ENCODE peak calls at places on chromosomes 12 and 14, in five cellular contexts. L is spleen, U is SK-N-SH, K is breast epithelium, X is prostate gland. G is an unnamed sample.

GRCh38 chr14:28931999-28932398 is 165.4 kb downstream of the FOXG1 start:
- DNase-seq in L (no peak), U (no peak), K (no peak), X (no peak), G (no peak)

GRCh38 chr12:31387466-31387865 is 61.5 kb upstream of the SINHCAF start:
- DNase-seq in L (no peak), U (no peak), K (no peak), X (no peak), G (no peak)

GRCh38 chr12:42482086-42482819 is 107.3 kb downstream of the PRICKLE1 start:
- DNase-seq in L (no peak), U (no peak), K (no peak), X (peak), G (no peak)

GRCh38 chr12:102479099-102479887 is 1.1 kb downstream of the IGF1 start:
- DNase-seq in L (no peak), U (no peak), K (no peak), X (no peak), G (no peak)

GRCh38 chr12:99170026-99170425 is 477.5 kb upstream of the GARIN6 start:
- DNase-seq in L (no peak), U (no peak), K (no peak), X (no peak), G (no peak)

GRCh38 chr12:95240556-95240955 is 22.9 kb downstream of the VEZT start:
- DNase-seq in L (no peak), U (no peak), K (no peak), X (no peak), G (no peak)

GRCh38 chr14:30553311-30553989 is 5.5 kb upstream of the G2E3 start:
- DNase-seq in L (no peak), U (no peak), K (no peak), X (no peak), G (no peak)

GRCh38 chr12:64992641-64993040 is 128.5 kb downstream of the WIF1 start:
- DNase-seq in L (no peak), U (no peak), K (no peak), X (no peak), G (no peak)

GRCh38 chr14:101595887-101596721 is 34.8 kb downstream of the DIO3 start:
- DNase-seq in L (peak), U (no peak), K (no peak), X (no peak), G (peak)

GRCh38 chr12:52441320-52441911 is 7.2 kb upstream of the KRT75 start:
- DNase-seq in L (no peak), U (no peak), K (no peak), X (no peak), G (no peak)

GRCh38 chr12:123990512-123990911 is 17.5 kb downstream of the ZNF664 start:
- DNase-seq in L (no peak), U (no peak), K (no peak), X (no peak), G (no peak)

GRCh38 chr12:49843871-49844437 is 1.0 kb upstream of the BCDIN3D start:
- DNase-seq in L (no peak), U (no peak), K (no peak), X (no peak), G (no peak)

GRCh38 chr12:52335598-52336262 is 14.5 kb upstream of the KRT83 start:
- DNase-seq in L (no peak), U (peak), K (no peak), X (no peak), G (no peak)

GRCh38 chr12:115872212-115872611 is 405.3 kb downstream of the MED13L start:
- DNase-seq in L (no peak), U (no peak), K (no peak), X (no peak), G (no peak)

GRCh38 chr12:2959194-2959507 is at the start of gene TEAD4:
- DNase-seq in L (no peak), U (peak), K (no peak), X (peak), G (no peak)

GRCh38 chr12:88889326-88890110 is 309.2 kb upstream of the KITLG start:
- DNase-seq in L (no peak), U (no peak), K (no peak), X (no peak), G (no peak)

GRCh38 chr12:1457901-1458300 is 136.5 kb downstream of the FBXL14 start:
- DNase-seq in L (no peak), U (no peak), K (no peak), X (no peak), G (no peak)

GRCh38 chr12:2507811-2508210 is 287.0 kb upstream of the FKBP4 start:
- DNase-seq in L (no peak), U (no peak), K (no peak), X (no peak), G (no peak)

GRCh38 chr12:561116-561705 is 101.5 kb downstream of the B4GALNT3 start:
- DNase-seq in L (peak), U (no peak), K (no peak), X (no peak), G (no peak)

GRCh38 chr14:92443741-92444140 is 69.8 kb upstream of the RIN3 start:
- DNase-seq in L (no peak), U (no peak), K (no peak), X (no peak), G (no peak)

GRCh38 chr12:46219892-46220655 is 48.8 kb downstream of the SLC38A1 start:
- DNase-seq in L (no peak), U (no peak), K (no peak), X (no peak), G (peak)

GRCh38 chr12:46219147-46219891 is 49.5 kb downstream of the SLC38A1 start:
- DNase-seq in L (no peak), U (no peak), K (no peak), X (no peak), G (no peak)

GRCh38 chr12:46214668-46215429 is 54.0 kb downstream of the SLC38A1 start:
- DNase-seq in L (peak), U (no peak), K (no peak), X (no peak), G (no peak)

GRCh38 chr12:46218509-46219095 is 50.2 kb downstream of the SLC38A1 start:
- DNase-seq in L (no peak), U (no peak), K (no peak), X (no peak), G (no peak)

GRCh38 chr12:46217686-46218508 is 50.9 kb downstream of the SLC38A1 start:
- DNase-seq in L (no peak), U (no peak), K (no peak), X (no peak), G (peak)
- TF ChIP-seq POLR2AphosphoS5 in L (no peak), U (no peak), K (no peak), X (no peak), G (peak)

GRCh38 chr12:120539303-120539702 is 5.1 kb downstream of the RNF10 start:
- DNase-seq in L (no peak), U (peak), K (no peak), X (no peak), G (no peak)
- H3K27ac ChIP-seq in L (peak), U (peak), K (peak), X (peak), G (peak)

GRCh38 chr14:24094839-24095195 is 706 bp downstream of the PCK2 start:
- DNase-seq in L (peak), U (no peak), K (no peak), X (no peak), G (no peak)
- TF ChIP-seq POLR2AphosphoS5 in L (no peak), U (no peak), K (no peak), X (no peak), G (no peak)

DNA sequence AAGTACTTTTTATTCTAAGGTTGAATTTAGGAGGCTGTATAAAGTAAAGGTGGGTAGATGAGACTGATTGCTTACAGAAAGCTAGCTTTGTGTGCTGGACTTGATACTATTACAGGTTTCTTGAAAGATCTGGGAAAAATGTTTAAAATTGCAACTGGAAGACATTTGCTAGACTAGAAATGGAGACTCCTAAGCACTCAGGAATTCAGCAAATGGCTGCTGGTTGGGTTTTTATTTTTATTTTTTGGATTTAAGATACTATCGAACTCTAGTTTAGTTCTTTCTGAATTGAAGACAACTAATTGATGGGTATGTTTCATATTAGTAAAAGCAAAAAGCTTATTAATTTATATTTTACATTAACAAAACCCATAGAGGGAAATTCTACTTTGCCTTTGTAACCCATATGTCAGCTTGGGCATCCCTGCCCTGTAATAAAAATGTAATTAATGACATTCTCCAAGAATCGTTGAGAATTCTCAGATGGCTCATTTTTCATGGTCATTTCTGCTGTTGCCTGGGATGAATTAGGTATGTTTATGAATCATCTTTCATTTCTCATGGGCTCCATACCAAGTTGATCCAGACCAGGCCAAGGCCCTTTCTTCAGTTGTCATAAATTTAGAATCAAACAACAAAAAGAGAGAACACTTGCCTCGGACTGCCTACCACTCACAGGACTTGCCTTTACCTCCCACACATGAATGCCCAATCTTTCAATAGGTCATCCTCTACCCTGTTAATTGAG is 102.1 kb downstream of the ERGIC2 start:
- DNase-seq in L (no peak), U (no peak), K (no peak), X (no peak), G (no peak)
- H3K27ac ChIP-seq in L (no peak), U (peak), K (no peak), X (no peak), G (no peak)

GRCh38 chr14:91363776-91364523 is 53.7 kb downstream of the CCDC88C start:
- DNase-seq in L (peak), U (no peak), K (no peak), X (no peak), G (peak)

GRCh38 chr14:91366749-91367148 is 50.9 kb downstream of the CCDC88C start:
- DNase-seq in L (no peak), U (no peak), K (no peak), X (no peak), G (no peak)

GRCh38 chr14:91367173-91368171 is 50.1 kb downstream of the CCDC88C start:
- DNase-seq in L (no peak), U (no peak), K (peak), X (peak), G (peak)

GRCh38 chr14:91364524-91365270 is 52.9 kb downstream of the CCDC88C start:
- DNase-seq in L (no peak), U (no peak), K (no peak), X (no peak), G (no peak)

DNA sequence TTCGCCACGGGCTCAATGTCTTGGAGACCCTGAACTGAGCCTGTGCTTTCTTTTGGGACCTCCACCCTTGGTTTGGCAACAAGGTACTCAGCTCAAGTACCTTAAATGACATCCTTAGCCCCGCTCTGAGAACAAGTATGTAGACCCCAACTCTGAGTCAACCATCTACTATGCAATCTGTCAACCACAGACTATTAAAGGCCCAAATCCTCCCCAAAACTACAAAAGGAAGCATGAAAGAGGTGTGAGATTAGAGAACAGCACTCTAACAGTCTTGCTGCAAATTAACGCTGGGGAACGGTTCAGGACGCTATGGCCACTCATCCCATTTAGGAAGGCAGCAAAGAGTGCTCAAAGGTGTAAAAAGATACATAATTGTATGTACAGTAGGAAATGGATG is 52.1 kb downstream of the CCDC88C start:
- DNase-seq in L (no peak), U (no peak), K (no peak), X (no peak), G (no peak)
- TF ChIP-seq POLR2AphosphoS5 in L (no peak), U (no peak), K (no peak), X (no peak), G (no peak)

G was measured in HL-60.